ENCODE peak calls at places on chromosomes 11 and 22, in five cellular contexts. K is mesenchymal stem cell, V is IMR-90, S is keratinocyte, Z is mesendoderm. A is an unnamed sample.

GRCh38 chr22:22752556-22753477 is 108.4 kb downstream of the GGTLC2 start:
- DNase-seq in Z (no peak), V (peak), S (no peak), K (peak), A (peak)

GRCh38 chr11:118565062-118565461 is 669 bp downstream of the IFT46 start:
- DNase-seq in K (no peak), V (no peak), Z (no peak), S (no peak), A (no peak)

GRCh38 chr11:72278911-72279310 is 34.9 kb upstream of the PHOX2A start:
- DNase-seq in K (peak), V (peak), Z (peak), S (no peak), A (no peak)

GRCh38 chr11:101860694-101861371 is 54.0 kb upstream of the CEP126 start:
- DNase-seq in V (peak), Z (peak), K (peak), S (no peak), A (peak)

GRCh38 chr22:31081963-31082605 is 966 bp downstream of the SMTN start:
- DNase-seq in V (peak), K (peak), Z (no peak), S (no peak), A (no peak)

GRCh38 chr22:34000879-34001526 is 80.7 kb upstream of the LARGE1 start:
- DNase-seq in S (no peak), Z (no peak), K (no peak), V (no peak), A (no peak)

GRCh38 chr11:66410191-66410590 is 10.6 kb upstream of the NPAS4 start:
- DNase-seq in V (no peak), Z (no peak), S (no peak), K (no peak), A (no peak)

GRCh38 chr11:69484427-69485259 is 3.2 kb downstream of the LINC01488 start:
- DNase-seq in V (no peak), Z (no peak), K (no peak), S (no peak), A (no peak)

GRCh38 chr22:36325163-36326031 is 62.4 kb downstream of the MYH9 start:
- DNase-seq in V (peak), K (peak), Z (no peak), S (no peak), A (peak)

GRCh38 chr11:28559497-28559896 is 451.3 kb downstream of the METTL15 start:
- DNase-seq in K (peak), Z (peak), S (no peak), V (peak), A (no peak)

GRCh38 chr22:19287076-19287724 is 4.3 kb downstream of the CLTCL1 start:
- DNase-seq in S (peak), Z (no peak), K (no peak), V (peak), A (no peak)

GRCh38 chr22:42794551-42795510 is 62.2 kb downstream of the ARFGAP3 start:
- DNase-seq in V (no peak), K (peak), S (no peak), Z (peak), A (no peak)

GRCh38 chr11:70290341-70291065 is 20.0 kb downstream of the PPFIA1 start:
- DNase-seq in S (no peak), V (no peak), K (no peak), Z (no peak), A (no peak)

GRCh38 chr11:120413480-120413879 is 77.3 kb downstream of the ARHGEF12 start:
- DNase-seq in Z (no peak), V (peak), K (peak), S (no peak), A (no peak)

GRCh38 chr11:65434667-65435179 is 12.1 kb downstream of the NEAT1 start:
- DNase-seq in Z (no peak), K (peak), V (peak), S (no peak), A (no peak)

GRCh38 chr22:30445438-30445936 is 19.9 kb downstream of the MTFP1 start:
- DNase-seq in S (no peak), V (peak), Z (no peak), K (peak), A (no peak)

GRCh38 chr11:67307545-67308001 is 4.2 kb downstream of the SSH3 start:
- DNase-seq in V (no peak), Z (no peak), K (no peak), S (no peak), A (no peak)

GRCh38 chr11:16002942-16003341 is 353.4 kb downstream of the SOX6 start:
- DNase-seq in Z (no peak), K (no peak), V (no peak), S (no peak), A (no peak)

GRCh38 chr11:106304274-106304673 is 226.8 kb downstream of the AASDHPPT start:
- DNase-seq in S (no peak), V (peak), K (peak), Z (no peak), A (no peak)

GRCh38 chr11:36210529-36210928 is 78.7 kb downstream of the COMMD9 start:
- DNase-seq in V (no peak), K (no peak), S (no peak), Z (no peak), A (no peak)

GRCh38 chr11:70593446-70593983 is 195.2 kb downstream of the CTTN start:
- DNase-seq in V (no peak), Z (no peak), K (no peak), S (no peak), A (no peak)

GRCh38 chr11:44627911-44628729 is 62.7 kb downstream of the CD82 start:
- DNase-seq in Z (no peak), S (no peak), K (peak), V (peak), A (peak)

GRCh38 chr11:27285761-27286160 is 77.3 kb downstream of the CCDC34 start:
- DNase-seq in S (no peak), V (no peak), K (no peak), Z (no peak), A (no peak)

GRCh38 chr11:36399236-36399635 is 103.1 kb downstream of the PRR5L start:
- DNase-seq in K (no peak), V (no peak), S (no peak), Z (no peak), A (no peak)

GRCh38 chr11:108666373-108666772 is 1.5 kb downstream of the DDX10 start:
- DNase-seq in V (no peak), Z (peak), K (peak), S (no peak), A (no peak)
- H3K4me2 ChIP-seq in V (no peak), Z (no peak), K (no peak), S (peak), A (peak)

DNA sequence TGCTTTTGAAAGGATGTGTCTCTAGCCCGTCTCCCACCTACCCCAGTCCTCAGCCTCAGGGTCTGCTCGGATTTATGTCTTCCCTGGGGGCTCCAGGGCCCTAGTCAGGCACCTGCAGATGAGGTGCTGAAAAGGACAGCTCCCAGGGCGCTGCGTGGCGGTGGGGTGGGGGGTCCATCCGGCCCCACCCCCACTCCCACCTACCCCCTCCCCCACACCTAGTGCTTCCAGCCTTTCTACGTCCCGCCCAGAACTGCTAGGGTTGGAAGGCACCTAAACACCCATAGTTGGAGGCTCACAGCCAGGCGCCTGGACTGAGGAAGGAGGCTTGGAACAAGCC is 1.4 kb upstream of the ROBO3 start:
- DNase-seq in V (no peak), Z (peak), S (no peak), K (no peak), A (peak)
- H3K4me2 ChIP-seq in V (no peak), Z (no peak), S (no peak), K (no peak), A (peak)

DNA sequence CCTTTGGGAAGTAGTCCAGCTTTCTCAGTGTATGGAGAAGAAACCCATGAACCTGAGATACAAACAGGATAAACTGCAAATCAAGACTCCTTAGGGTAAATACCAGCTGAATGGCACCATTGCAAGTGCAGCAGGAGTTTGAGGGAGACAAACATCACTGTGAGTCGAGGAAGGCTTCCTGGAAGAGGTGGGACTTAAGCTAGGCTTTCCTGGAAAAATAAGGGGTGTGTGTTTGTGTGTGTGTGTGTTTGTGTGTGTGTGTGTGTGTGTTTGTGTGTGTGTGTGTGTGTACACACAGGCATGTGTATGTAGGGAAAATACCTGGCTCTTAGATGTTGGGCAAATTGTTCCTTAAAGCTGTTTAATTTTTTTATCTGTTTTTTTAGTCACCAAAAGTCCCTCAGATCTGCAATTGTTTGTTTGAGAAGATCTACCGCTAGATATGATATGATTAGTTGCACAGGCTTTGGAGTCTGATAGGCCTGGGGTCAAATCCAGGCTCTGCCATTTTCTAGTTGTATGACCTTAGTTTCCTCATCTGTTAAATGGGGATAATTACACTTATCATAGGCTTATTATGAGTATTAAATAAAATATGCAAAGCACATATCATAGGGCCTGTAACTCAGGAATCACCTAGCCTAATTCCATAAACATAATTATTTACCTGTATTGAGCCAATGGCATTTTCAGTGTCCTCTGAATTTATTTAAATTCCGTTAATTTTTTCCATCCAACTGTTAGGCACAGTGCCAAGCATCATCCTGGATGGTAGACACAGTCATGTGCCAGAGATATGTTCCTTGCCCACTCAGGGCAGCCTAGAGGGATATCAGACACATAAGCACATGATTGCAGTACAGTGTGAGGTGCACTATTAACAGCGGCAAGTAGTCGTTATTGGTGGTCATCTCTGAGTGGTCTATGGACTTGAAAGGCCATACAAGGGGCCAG is 85.6 kb upstream of the EED start:
- DNase-seq in Z (no peak), K (no peak), V (no peak), S (no peak), A (no peak)
- H3K4me2 ChIP-seq in Z (no peak), K (no peak), V (no peak), S (no peak), A (no peak)

GRCh38 chr22:27537481-27537891 is 264.1 kb downstream of the MN1 start:
- DNase-seq in V (no peak), K (peak), Z (no peak), S (no peak), A (no peak)
- H3K4me2 ChIP-seq in V (no peak), K (no peak), Z (no peak), S (no peak), A (peak)

DNA sequence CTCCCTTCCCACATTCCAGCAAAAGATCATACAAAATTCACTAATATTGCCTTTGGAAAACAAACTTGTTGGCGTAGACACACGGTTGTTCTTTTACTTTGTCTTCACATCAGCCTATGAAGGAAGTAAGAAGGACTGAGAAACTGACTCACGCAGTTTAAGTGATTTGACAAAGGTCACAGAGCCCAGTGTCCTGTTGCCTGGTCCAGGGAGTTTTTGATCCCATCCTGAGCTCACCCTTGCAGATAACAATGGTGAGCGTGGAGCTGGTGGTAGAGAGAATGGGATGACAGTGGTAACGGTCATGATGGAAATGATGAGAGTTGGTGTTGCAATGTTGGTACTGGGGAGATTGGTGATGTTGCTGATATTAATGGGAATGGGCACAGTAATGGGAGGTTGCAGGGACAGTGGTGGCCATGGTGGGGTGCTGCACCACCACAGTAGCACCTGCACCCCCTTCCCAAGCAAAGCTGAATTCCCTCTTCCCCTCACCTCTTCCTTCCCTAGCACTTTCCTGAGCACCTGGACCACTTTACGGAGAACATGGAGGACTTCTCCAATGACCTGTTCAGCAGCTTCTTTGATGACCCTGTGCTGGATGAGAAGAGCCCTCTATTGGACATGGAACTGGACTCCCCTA is 22.1 kb downstream of the CREB3L1 start:
- DNase-seq in K (peak), V (peak), Z (no peak), S (no peak), A (no peak)
- H3K4me2 ChIP-seq in K (no peak), V (peak), Z (no peak), S (no peak), A (no peak)

DNA sequence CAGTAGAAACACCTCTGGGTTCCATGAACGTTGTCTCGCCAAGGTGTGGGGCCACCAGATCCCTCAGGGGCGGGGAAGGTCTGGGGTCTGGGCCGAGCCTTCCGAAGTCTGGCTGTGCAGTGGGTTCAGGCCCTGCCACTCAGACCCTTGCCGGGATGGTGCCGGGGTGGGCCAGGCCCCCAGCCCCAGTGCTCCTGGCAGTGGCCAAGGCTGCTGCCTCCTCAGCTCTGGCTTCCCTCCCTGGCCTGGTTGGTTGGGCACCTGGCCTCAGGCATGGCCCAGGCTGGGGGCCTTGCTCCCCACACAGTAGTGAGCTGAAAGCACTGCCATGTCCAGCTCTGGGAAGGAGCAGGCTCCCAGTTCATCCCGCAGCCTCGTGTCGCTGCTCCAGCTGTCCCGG is 48.2 kb upstream of the PPARA start:
- DNase-seq in S (no peak), K (no peak), Z (no peak), V (no peak), A (no peak)
- H3K4me2 ChIP-seq in S (no peak), K (no peak), Z (no peak), V (no peak), A (no peak)

DNA sequence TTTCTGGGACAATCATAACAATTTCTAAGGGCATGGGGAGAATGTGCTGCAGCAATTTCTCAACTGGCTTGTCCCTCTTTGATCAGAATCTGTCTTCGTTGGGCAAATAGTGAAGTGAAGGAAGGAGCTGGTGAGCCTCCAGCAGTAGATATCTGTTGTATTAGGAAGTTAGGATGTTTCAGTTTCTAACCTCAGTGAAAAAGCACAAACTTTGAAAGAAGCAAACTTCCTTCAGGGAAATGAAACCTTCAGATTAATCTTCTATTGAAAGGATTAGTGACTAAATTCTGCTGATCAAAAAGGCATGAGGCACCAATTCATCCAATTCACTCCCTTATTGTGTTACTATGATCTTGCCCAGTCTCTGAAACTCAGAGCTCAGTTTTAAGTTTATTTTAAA is 24.3 kb downstream of the LMO2 start:
- DNase-seq in Z (no peak), K (no peak), V (no peak), S (no peak), A (no peak)
- H3K4me2 ChIP-seq in Z (no peak), K (no peak), V (no peak), S (no peak), A (peak)